ENCODE peak calls at places on chromosomes 2 and 18, in five cellular contexts. T is HepG2, C is A673, U is breast epithelium, P is sigmoid colon. O is an unnamed sample.

GRCh38 chr2:133788391-133788790 is 220.1 kb upstream of the NCKAP5 start:
- DNase-seq in T (no peak), C (no peak), U (no peak), P (no peak), O (no peak)

GRCh38 chr18:2293109-2293839 is 278.0 kb downstream of the METTL4 start:
- DNase-seq in T (no peak), C (peak; percentile 16), U (no peak), P (no peak), O (no peak)

GRCh38 chr2:24016376-24016761 is 6.5 kb downstream of the MFSD2B start:
- DNase-seq in T (peak; percentile 24), C (no peak), U (no peak), P (no peak), O (no peak)

GRCh38 chr2:219632758-219633101 is 5.3 kb downstream of the SLC4A3 start:
- DNase-seq in T (no peak), C (no peak), U (no peak), P (no peak), O (no peak)

GRCh38 chr2:27060323-27060722 is 8.9 kb downstream of the AGBL5 start:
- DNase-seq in T (no peak), C (no peak), U (no peak), P (peak; percentile 35), O (no peak)

GRCh38 chr18:62716679-62717058 is 1.3 kb downstream of the PHLPP1 start:
- DNase-seq in T (no peak), C (peak; percentile 66), U (no peak), P (peak; percentile 73), O (peak; percentile 46)

GRCh38 chr18:48310353-48310752 is 98.8 kb downstream of the ZBTB7C start:
- DNase-seq in T (no peak), C (no peak), U (no peak), P (peak; percentile 4), O (no peak)

GRCh38 chr2:118852605-118853128 is 5.2 kb upstream of the EN1 start:
- DNase-seq in T (no peak), C (no peak), U (no peak), P (no peak), O (no peak)

GRCh38 chr2:29723255-29724001 is 198.0 kb downstream of the ALK start:
- DNase-seq in T (no peak), C (no peak), U (no peak), P (no peak), O (no peak)

GRCh38 chr2:53490659-53491058 is 276.9 kb upstream of the CHAC2 start:
- DNase-seq in T (no peak), C (no peak), U (no peak), P (peak; percentile 87), O (no peak)

GRCh38 chr2:94997981-94998920 is 27.3 kb upstream of the MAL start:
- DNase-seq in T (no peak), C (no peak), U (peak; percentile 58), P (peak; percentile 43), O (no peak)

GRCh38 chr2:974454-974853 is 23.8 kb downstream of the SNTG2 start:
- DNase-seq in T (no peak), C (peak; percentile 55), U (no peak), P (no peak), O (no peak)

GRCh38 chr2:112006076-112006410 is 49.0 kb upstream of the TMEM87B start:
- DNase-seq in T (no peak), C (no peak), U (no peak), P (no peak), O (no peak)

GRCh38 chr2:177026956-177027355 is 185.6 kb upstream of the HNRNPA3 start:
- DNase-seq in T (no peak), C (no peak), U (no peak), P (no peak), O (no peak)

GRCh38 chr2:85905187-85905666 is 16.4 kb upstream of the ST3GAL5 start:
- DNase-seq in T (no peak), C (no peak), U (no peak), P (peak; percentile 84), O (peak; percentile 21)

GRCh38 chr2:38074775-38075435 is 1.0 kb downstream of the CYP1B1 start:
- DNase-seq in T (no peak), C (no peak), U (no peak), P (no peak), O (peak; percentile 15)

GRCh38 chr2:226758886-226759660 is 40.5 kb downstream of the IRS1 start:
- DNase-seq in T (no peak), C (peak; percentile 57), U (no peak), P (no peak), O (no peak)

GRCh38 chr2:98280376-98281102 is 65.7 kb upstream of the CNGA3 start:
- DNase-seq in T (no peak), C (no peak), U (no peak), P (no peak), O (peak; percentile 37)

GRCh38 chr18:76955529-76956170 is 133.3 kb downstream of the ZNF236 start:
- DNase-seq in T (no peak), C (no peak), U (no peak), P (no peak), O (no peak)

GRCh38 chr18:78246041-78246440 is 733.6 kb upstream of the SALL3 start:
- DNase-seq in T (no peak), C (no peak), U (no peak), P (no peak), O (no peak)

GRCh38 chr2:190765386-190766173 is 115.0 kb upstream of the GLS start:
- DNase-seq in T (no peak), C (no peak), U (no peak), P (no peak), O (no peak)

GRCh38 chr18:69956037-69956436 is 8.4 kb upstream of the CD226 start:
- DNase-seq in T (no peak), C (no peak), U (no peak), P (no peak), O (no peak)

GRCh38 chr2:218389333-218390150 is 7.5 kb downstream of the SLC11A1 start:
- DNase-seq in T (peak; percentile 79), C (no peak), U (no peak), P (no peak), O (no peak)

GRCh38 chr2:117958186-117958585 is 55.7 kb downstream of the CCDC93 start:
- DNase-seq in T (no peak), C (no peak), U (no peak), P (no peak), O (peak; percentile 88)

GRCh38 chr18:44594779-44595467 is 85.8 kb upstream of the SETBP1 start:
- DNase-seq in T (no peak), C (peak; percentile 45), U (no peak), P (no peak), O (peak; percentile 78)

GRCh38 chr2:183035954-183036669 is 2.1 kb downstream of the NCKAP1 start:
- DNase-seq in T (no peak), C (no peak), U (no peak), P (no peak), O (peak; percentile 44)

GRCh38 chr2:165874445-165875039 is 79.0 kb downstream of the TTC21B start:
- DNase-seq in T (peak; percentile 72), C (peak; percentile 85), U (no peak), P (no peak), O (peak; percentile 65)

GRCh38 chr2:121196132-121196848 is 88.7 kb downstream of the TFCP2L1 start:
- DNase-seq in T (no peak), C (no peak), U (peak; percentile 78), P (no peak), O (no peak)

GRCh38 chr2:121195036-121195435 is 90.0 kb downstream of the TFCP2L1 start:
- DNase-seq in T (no peak), C (no peak), U (no peak), P (no peak), O (no peak)

GRCh38 chr2:121197369-121198091 is 87.5 kb downstream of the TFCP2L1 start:
- DNase-seq in T (no peak), C (no peak), U (peak; percentile 69), P (peak; percentile 72), O (no peak)

GRCh38 chr2:121194626-121195025 is 90.4 kb downstream of the TFCP2L1 start:
- DNase-seq in T (no peak), C (no peak), U (no peak), P (no peak), O (no peak)

DNA sequence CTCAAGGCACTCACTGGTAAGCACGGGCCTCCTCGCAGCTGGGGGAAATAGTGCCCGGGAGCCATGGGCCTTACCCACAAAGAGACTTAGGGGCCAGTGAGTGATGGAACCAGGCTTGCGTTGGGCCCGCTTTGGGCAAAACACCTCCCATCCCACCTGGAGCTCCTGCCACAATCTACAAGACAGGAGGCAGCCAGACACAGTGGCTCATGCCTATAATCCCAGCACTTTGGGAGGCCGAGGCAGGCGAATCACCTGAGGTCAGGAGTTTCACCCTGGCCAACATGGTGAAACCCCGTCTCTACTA is 88.2 kb downstream of the TFCP2L1 start:
- DNase-seq in T (no peak), C (no peak), U (no peak), P (no peak), O (no peak)
- H3K4me1 ChIP-seq in T (no peaks in the 10 kb centered on the region), C (no peaks in the 10 kb centered on the region), U (no peaks in the 10 kb centered on the region), P (no peaks in the 10 kb centered on the region), O (no peaks in the 10 kb centered on the region)

DNA sequence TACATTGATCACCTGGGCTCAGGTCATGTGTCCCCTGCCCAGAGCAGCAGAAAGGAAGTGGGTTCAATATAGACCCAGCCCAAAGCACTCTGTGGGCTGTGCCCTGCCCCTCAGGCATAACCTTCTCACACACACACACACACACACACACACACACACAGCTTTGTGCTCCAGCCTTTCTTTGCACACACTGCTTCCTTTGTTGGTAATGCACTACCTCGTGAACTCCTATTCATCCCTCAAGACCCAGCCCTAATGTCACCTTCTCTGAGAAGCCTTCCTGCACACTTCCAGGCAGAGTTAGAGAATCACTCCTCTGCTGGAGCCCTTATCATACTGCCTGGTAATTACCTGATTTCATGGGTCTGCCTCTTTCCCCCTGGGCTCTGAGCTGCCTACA is 210.2 kb downstream of the GLI2 start:
- DNase-seq in T (no peak), C (no peak), U (no peak), P (no peak), O (no peak)
- H3K4me1 ChIP-seq in T (peaks cover 22% of the 10 kb centered on the region), C (peaks cover 4% of the 10 kb centered on the region), U (no peaks in the 10 kb centered on the region), P (peaks cover 7% of the 10 kb centered on the region), O (no peaks in the 10 kb centered on the region)

DNA sequence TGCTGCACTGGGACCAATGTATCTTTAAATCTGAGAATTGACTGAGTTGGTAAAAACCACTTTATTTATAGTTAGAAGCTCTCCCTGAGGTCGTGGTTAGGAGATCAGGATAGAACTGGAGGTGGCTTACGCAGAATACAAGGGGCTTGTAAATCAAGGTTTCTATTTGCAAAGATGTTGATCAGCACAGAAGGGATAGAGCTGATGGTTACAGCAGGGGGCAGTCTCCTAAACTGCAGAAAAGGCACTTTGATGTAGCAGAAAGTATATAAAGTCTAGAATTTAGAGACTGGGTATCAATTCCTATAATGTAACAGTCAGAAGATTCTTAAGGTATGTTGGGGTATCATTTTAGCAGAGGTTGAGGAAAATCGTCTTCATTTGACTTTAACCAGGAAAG is 25.2 kb upstream of the ACVR1 start:
- DNase-seq in T (no peak), C (no peak), U (no peak), P (no peak), O (no peak)
- H3K4me1 ChIP-seq in T (no peaks in the 10 kb centered on the region), C (no peaks in the 10 kb centered on the region), U (no peaks in the 10 kb centered on the region), P (no peaks in the 10 kb centered on the region), O (no peaks in the 10 kb centered on the region)

GRCh38 chr18:58915006-58915799 is 50.5 kb downstream of the ZNF532 start:
- DNase-seq in T (no peak), C (no peak), U (no peak), P (no peak), O (peak; percentile 9)

GRCh38 chr18:58908006-58908405 is 43.3 kb downstream of the ZNF532 start:
- DNase-seq in T (no peak), C (no peak), U (no peak), P (no peak), O (peak; percentile 33)

GRCh38 chr18:58911766-58912165 is 47.1 kb downstream of the ZNF532 start:
- DNase-seq in T (no peak), C (no peak), U (no peak), P (no peak), O (peak; percentile 62)

GRCh38 chr18:58909521-58909920 is 44.8 kb downstream of the ZNF532 start:
- DNase-seq in T (no peak), C (no peak), U (no peak), P (no peak), O (no peak)

GRCh38 chr18:58911241-58911640 is 46.6 kb downstream of the ZNF532 start:
- DNase-seq in T (no peak), C (no peak), U (no peak), P (no peak), O (no peak)
- H3K4me1 ChIP-seq in T (no peaks in the 10 kb centered on the region), C (peaks cover 43% of the 10 kb centered on the region), U (peaks cover 6% of the 10 kb centered on the region), P (peaks cover 32% of the 10 kb centered on the region), O (peaks cover 32% of the 10 kb centered on the region)

O was measured in endothelial cell of umbilical vein.